ENCODE peak calls at places on chromosome 13, in eight cellular contexts. One of them, this sample, is unnamed.

GRCh38 chr13:45047394-45048328 is 58.3 kb downstream of the GPALPP1 start:
- DNase-seq in NCI-H1048: peak
- DNase-seq in activated CD8-positive, alpha-beta memory T cell treated with anti-CD3 and anti-CD28 coated beads, Interleukin-2, amount 50 U/mL, for 4 hours: peak
- DNase-seq in HFFc6: peak
- DNase-seq in ovary: peak
- DNase-seq in non-pigmented ciliary epithelial cell: no peak
- DNase-seq in left ventricle myocardium inferior: peak
- DNase-seq in stimulated activated CD8-positive, alpha-beta memory T cell treated with anti-CD3 and anti-CD28 coated beads, Interleukin-4, amount 100 ng/mL, for 4 hours: peak
- DNase-seq in this sample: peak

GRCh38 chr13:30739646-30740642 is 4.6 kb downstream of the ALOX5AP start:
- DNase-seq in NCI-H1048: no peak
- DNase-seq in activated CD8-positive, alpha-beta memory T cell treated with anti-CD3 and anti-CD28 coated beads, Interleukin-2, amount 50 U/mL, for 4 hours: peak
- DNase-seq in HFFc6: peak
- DNase-seq in ovary: no peak
- DNase-seq in non-pigmented ciliary epithelial cell: peak
- DNase-seq in left ventricle myocardium inferior: no peak
- DNase-seq in stimulated activated CD8-positive, alpha-beta memory T cell treated with anti-CD3 and anti-CD28 coated beads, Interleukin-4, amount 100 ng/mL, for 4 hours: peak
- DNase-seq in this sample: peak

GRCh38 chr13:28375250-28375930 is 119.5 kb downstream of the FLT1 start:
- DNase-seq in NCI-H1048: no peak
- DNase-seq in activated CD8-positive, alpha-beta memory T cell treated with anti-CD3 and anti-CD28 coated beads, Interleukin-2, amount 50 U/mL, for 4 hours: no peak
- DNase-seq in HFFc6: no peak
- DNase-seq in ovary: no peak
- DNase-seq in non-pigmented ciliary epithelial cell: no peak
- DNase-seq in left ventricle myocardium inferior: no peak
- DNase-seq in stimulated activated CD8-positive, alpha-beta memory T cell treated with anti-CD3 and anti-CD28 coated beads, Interleukin-4, amount 100 ng/mL, for 4 hours: no peak
- DNase-seq in this sample: no peak

GRCh38 chr13:99982021-99982740 is 597 bp downstream of the ZIC2 start:
- DNase-seq in NCI-H1048: no peak
- DNase-seq in activated CD8-positive, alpha-beta memory T cell treated with anti-CD3 and anti-CD28 coated beads, Interleukin-2, amount 50 U/mL, for 4 hours: no peak
- DNase-seq in HFFc6: no peak
- DNase-seq in ovary: no peak
- DNase-seq in non-pigmented ciliary epithelial cell: no peak
- DNase-seq in left ventricle myocardium inferior: no peak
- DNase-seq in stimulated activated CD8-positive, alpha-beta memory T cell treated with anti-CD3 and anti-CD28 coated beads, Interleukin-4, amount 100 ng/mL, for 4 hours: no peak
- DNase-seq in this sample: no peak

GRCh38 chr13:113192902-113193301 is 15.6 kb downstream of the PCID2 start:
- DNase-seq in NCI-H1048: no peak
- DNase-seq in activated CD8-positive, alpha-beta memory T cell treated with anti-CD3 and anti-CD28 coated beads, Interleukin-2, amount 50 U/mL, for 4 hours: no peak
- DNase-seq in HFFc6: peak
- DNase-seq in ovary: no peak
- DNase-seq in non-pigmented ciliary epithelial cell: no peak
- DNase-seq in left ventricle myocardium inferior: no peak
- DNase-seq in stimulated activated CD8-positive, alpha-beta memory T cell treated with anti-CD3 and anti-CD28 coated beads, Interleukin-4, amount 100 ng/mL, for 4 hours: no peak
- DNase-seq in this sample: peak

GRCh38 chr13:36919206-36919832 is 719 bp downstream of the SMAD9 start:
- DNase-seq in NCI-H1048: no peak
- DNase-seq in activated CD8-positive, alpha-beta memory T cell treated with anti-CD3 and anti-CD28 coated beads, Interleukin-2, amount 50 U/mL, for 4 hours: no peak
- DNase-seq in HFFc6: peak
- DNase-seq in ovary: peak
- DNase-seq in non-pigmented ciliary epithelial cell: no peak
- DNase-seq in left ventricle myocardium inferior: peak
- DNase-seq in stimulated activated CD8-positive, alpha-beta memory T cell treated with anti-CD3 and anti-CD28 coated beads, Interleukin-4, amount 100 ng/mL, for 4 hours: no peak
- DNase-seq in this sample: peak

GRCh38 chr13:74105871-74106270 is 28.3 kb downstream of the KLF12 start:
- DNase-seq in NCI-H1048: no peak
- DNase-seq in activated CD8-positive, alpha-beta memory T cell treated with anti-CD3 and anti-CD28 coated beads, Interleukin-2, amount 50 U/mL, for 4 hours: no peak
- DNase-seq in HFFc6: no peak
- DNase-seq in ovary: no peak
- DNase-seq in non-pigmented ciliary epithelial cell: no peak
- DNase-seq in left ventricle myocardium inferior: no peak
- DNase-seq in stimulated activated CD8-positive, alpha-beta memory T cell treated with anti-CD3 and anti-CD28 coated beads, Interleukin-4, amount 100 ng/mL, for 4 hours: no peak
- DNase-seq in this sample: no peak

GRCh38 chr13:113785051-113786010 is 26.3 kb downstream of the TMEM255B start:
- DNase-seq in NCI-H1048: no peak
- DNase-seq in activated CD8-positive, alpha-beta memory T cell treated with anti-CD3 and anti-CD28 coated beads, Interleukin-2, amount 50 U/mL, for 4 hours: peak
- DNase-seq in HFFc6: peak
- DNase-seq in ovary: peak
- DNase-seq in non-pigmented ciliary epithelial cell: no peak
- DNase-seq in left ventricle myocardium inferior: no peak
- DNase-seq in stimulated activated CD8-positive, alpha-beta memory T cell treated with anti-CD3 and anti-CD28 coated beads, Interleukin-4, amount 100 ng/mL, for 4 hours: no peak
- DNase-seq in this sample: peak

GRCh38 chr13:36480726-36481485 is 48.6 kb downstream of the CCNA1 start:
- DNase-seq in NCI-H1048: no peak
- DNase-seq in activated CD8-positive, alpha-beta memory T cell treated with anti-CD3 and anti-CD28 coated beads, Interleukin-2, amount 50 U/mL, for 4 hours: no peak
- DNase-seq in HFFc6: no peak
- DNase-seq in ovary: no peak
- DNase-seq in non-pigmented ciliary epithelial cell: no peak
- DNase-seq in left ventricle myocardium inferior: no peak
- DNase-seq in stimulated activated CD8-positive, alpha-beta memory T cell treated with anti-CD3 and anti-CD28 coated beads, Interleukin-4, amount 100 ng/mL, for 4 hours: no peak
- DNase-seq in this sample: no peak

GRCh38 chr13:24217601-24218281 is 57.2 kb downstream of the SPATA13 start:
- DNase-seq in NCI-H1048: no peak
- DNase-seq in activated CD8-positive, alpha-beta memory T cell treated with anti-CD3 and anti-CD28 coated beads, Interleukin-2, amount 50 U/mL, for 4 hours: no peak
- DNase-seq in HFFc6: no peak
- DNase-seq in ovary: no peak
- DNase-seq in non-pigmented ciliary epithelial cell: no peak
- DNase-seq in left ventricle myocardium inferior: no peak
- DNase-seq in stimulated activated CD8-positive, alpha-beta memory T cell treated with anti-CD3 and anti-CD28 coated beads, Interleukin-4, amount 100 ng/mL, for 4 hours: no peak
- DNase-seq in this sample: no peak

GRCh38 chr13:59459972-59460371 is 703.8 kb downstream of the DIAPH3 start:
- DNase-seq in NCI-H1048: no peak
- DNase-seq in activated CD8-positive, alpha-beta memory T cell treated with anti-CD3 and anti-CD28 coated beads, Interleukin-2, amount 50 U/mL, for 4 hours: no peak
- DNase-seq in HFFc6: peak
- DNase-seq in ovary: no peak
- DNase-seq in non-pigmented ciliary epithelial cell: no peak
- DNase-seq in left ventricle myocardium inferior: no peak
- DNase-seq in stimulated activated CD8-positive, alpha-beta memory T cell treated with anti-CD3 and anti-CD28 coated beads, Interleukin-4, amount 100 ng/mL, for 4 hours: no peak
- DNase-seq in this sample: peak

GRCh38 chr13:107799001-107799400 is 416.3 kb downstream of the LIG4 start:
- DNase-seq in NCI-H1048: no peak
- DNase-seq in activated CD8-positive, alpha-beta memory T cell treated with anti-CD3 and anti-CD28 coated beads, Interleukin-2, amount 50 U/mL, for 4 hours: no peak
- DNase-seq in HFFc6: no peak
- DNase-seq in ovary: no peak
- DNase-seq in non-pigmented ciliary epithelial cell: no peak
- DNase-seq in left ventricle myocardium inferior: no peak
- DNase-seq in stimulated activated CD8-positive, alpha-beta memory T cell treated with anti-CD3 and anti-CD28 coated beads, Interleukin-4, amount 100 ng/mL, for 4 hours: no peak
- DNase-seq in this sample: no peak

GRCh38 chr13:113901231-113901630 is 37.4 kb upstream of the GAS6 start:
- DNase-seq in NCI-H1048: no peak
- DNase-seq in activated CD8-positive, alpha-beta memory T cell treated with anti-CD3 and anti-CD28 coated beads, Interleukin-2, amount 50 U/mL, for 4 hours: no peak
- DNase-seq in HFFc6: no peak
- DNase-seq in ovary: peak
- DNase-seq in non-pigmented ciliary epithelial cell: no peak
- DNase-seq in left ventricle myocardium inferior: no peak
- DNase-seq in stimulated activated CD8-positive, alpha-beta memory T cell treated with anti-CD3 and anti-CD28 coated beads, Interleukin-4, amount 100 ng/mL, for 4 hours: no peak
- DNase-seq in this sample: no peak

GRCh38 chr13:113297370-113297871 is 382 bp downstream of the LAMP1 start:
- DNase-seq in NCI-H1048: no peak
- DNase-seq in activated CD8-positive, alpha-beta memory T cell treated with anti-CD3 and anti-CD28 coated beads, Interleukin-2, amount 50 U/mL, for 4 hours: peak
- DNase-seq in HFFc6: peak
- DNase-seq in ovary: no peak
- DNase-seq in non-pigmented ciliary epithelial cell: no peak
- DNase-seq in left ventricle myocardium inferior: no peak
- DNase-seq in stimulated activated CD8-positive, alpha-beta memory T cell treated with anti-CD3 and anti-CD28 coated beads, Interleukin-4, amount 100 ng/mL, for 4 hours: peak
- DNase-seq in this sample: peak

GRCh38 chr13:39900106-39900750 is 244.8 kb downstream of the COG6 start:
- DNase-seq in NCI-H1048: no peak
- DNase-seq in activated CD8-positive, alpha-beta memory T cell treated with anti-CD3 and anti-CD28 coated beads, Interleukin-2, amount 50 U/mL, for 4 hours: no peak
- DNase-seq in HFFc6: no peak
- DNase-seq in ovary: no peak
- DNase-seq in non-pigmented ciliary epithelial cell: no peak
- DNase-seq in left ventricle myocardium inferior: no peak
- DNase-seq in stimulated activated CD8-positive, alpha-beta memory T cell treated with anti-CD3 and anti-CD28 coated beads, Interleukin-4, amount 100 ng/mL, for 4 hours: no peak
- DNase-seq in this sample: no peak